ENCODE peak calls at places on chromosomes 3 and 15, in ten cellular contexts. Q, T, A, C, K, Z, M, W, L and X are unnamed samples.

GRCh38 chr3:16439163-16439847 is 74.2 kb downstream of the RFTN1 start:
- DNase-seq in Q (no peak), T (no peak), A (no peak), Z (peak; percentile 58), C (no peak), K (no peak), M (no peak), L (no peak), W (no peak), X (no peak)

GRCh38 chr3:157388976-157389375 is 47.7 kb upstream of the PTX3 start:
- DNase-seq in A (no peak), Q (no peak), C (no peak), K (no peak), M (no peak), T (no peak), W (no peak), L (no peak), Z (peak; percentile 53), X (no peak)

GRCh38 chr3:101876142-101876541 is 26.8 kb downstream of the NFKBIZ start:
- DNase-seq in Q (no peak), T (no peak), C (no peak), Z (no peak), M (no peak), L (no peak), A (no peak), K (no peak), W (no peak), X (no peak)

GRCh38 chr3:124986153-124987143 is 51.9 kb upstream of the MUC13 start:
- DNase-seq in T (no peak), Z (peak; percentile 97), M (peak; percentile 73), Q (no peak), K (no peak), W (no peak), L (peak; percentile 78), A (no peak), C (no peak), X (no peak)

GRCh38 chr3:152400912-152401311 is 132.2 kb downstream of the MBNL1 start:
- DNase-seq in Z (peak; percentile 80), L (no peak), W (no peak), A (no peak), T (no peak), M (no peak), K (no peak), C (no peak), Q (no peak), X (no peak)

GRCh38 chr15:33309602-33310276 is 1.0 kb upstream of the RYR3 start:
- DNase-seq in W (peak; percentile 63), Z (peak; percentile 10), K (no peak), C (no peak), A (no peak), L (peak; percentile 97), M (no peak), T (peak; percentile 70), Q (no peak), X (no peak)

GRCh38 chr3:148879256-148879655 is 14.2 kb downstream of the CPA3 start:
- DNase-seq in K (no peak), L (no peak), C (no peak), T (no peak), Z (no peak), W (no peak), A (no peak), Q (no peak), M (no peak), X (no peak)

GRCh38 chr3:23996058-23996457 is 51.0 kb downstream of the NR1D2 start:
- DNase-seq in M (no peak), Z (peak; percentile 23), K (no peak), Q (no peak), L (no peak), W (no peak), A (no peak), T (no peak), C (no peak), X (no peak)

GRCh38 chr3:99972380-99973104 is 141.8 kb downstream of the FILIP1L start:
- DNase-seq in Q (no peak), L (no peak), K (no peak), M (no peak), W (no peak), A (peak; percentile 59), C (no peak), Z (no peak), T (peak; percentile 81), X (no peak)

GRCh38 chr3:132079150-132079549 is 44.3 kb upstream of the CPNE4 start:
- DNase-seq in T (no peak), K (no peak), L (no peak), C (no peak), Z (peak; percentile 33), A (no peak), Q (no peak), M (no peak), W (peak; percentile 5), X (no peak)

GRCh38 chr3:104763007-104763406 is 603.7 kb upstream of the ALCAM start:
- DNase-seq in Z (peak; percentile 4), T (no peak), L (no peak), M (no peak), K (no peak), W (no peak), Q (no peak), A (no peak), C (no peak), X (no peak)

GRCh38 chr3:130341388-130341787 is 4.1 kb upstream of the COL6A5 start:
- DNase-seq in Z (peak; percentile 1), M (no peak), L (no peak), A (no peak), C (no peak), K (no peak), W (no peak), Q (no peak), T (no peak), X (no peak)

GRCh38 chr15:40871749-40872617 is 2.1 kb downstream of the RHOV start:
- DNase-seq in L (peak; percentile 72), W (no peak), C (no peak), K (no peak), M (peak; percentile 64), T (no peak), Q (no peak), A (no peak), Z (no peak), X (peak; percentile 59)

GRCh38 chr15:40870716-40871115 is 3.3 kb downstream of the RHOV start:
- DNase-seq in K (no peak), Q (no peak), T (no peak), A (no peak), L (no peak), C (no peak), Z (no peak), M (no peak), W (no peak), X (no peak)

GRCh38 chr15:40875996-40876740 is 2.1 kb upstream of the RHOV start:
- DNase-seq in M (no peak), Z (peak; percentile 17), A (no peak), L (no peak), W (no peak), Q (no peak), C (no peak), T (no peak), K (no peak), X (no peak)

GRCh38 chr15:40873625-40874561 is at the start of gene RHOV:
- DNase-seq in A (peak; percentile 66), C (peak; percentile 64), Q (peak; percentile 38), K (peak; percentile 67), Z (peak; percentile 69), W (peak; percentile 85), L (peak; percentile 92), M (peak; percentile 88), T (peak; percentile 71), X (peak; percentile 64)

GRCh38 chr15:40872791-40873526 is 1.1 kb downstream of the RHOV start:
- DNase-seq in T (no peak), K (no peak), W (no peak), L (no peak), C (no peak), Q (no peak), M (no peak), A (no peak), Z (no peak), X (no peak)
- H3K4me3 ChIP-seq in T (no peak overlapping the region), K (no peak overlapping the region), W (no peak overlapping the region), L (no peak overlapping the region), C (no peak overlapping the region), Q (peak overlapping the region; percentile 71), M (no peak overlapping the region), A (peak overlapping the region; percentile 70), Z (peak overlapping the region; percentile 62), X (no peak overlapping the region)

DNA sequence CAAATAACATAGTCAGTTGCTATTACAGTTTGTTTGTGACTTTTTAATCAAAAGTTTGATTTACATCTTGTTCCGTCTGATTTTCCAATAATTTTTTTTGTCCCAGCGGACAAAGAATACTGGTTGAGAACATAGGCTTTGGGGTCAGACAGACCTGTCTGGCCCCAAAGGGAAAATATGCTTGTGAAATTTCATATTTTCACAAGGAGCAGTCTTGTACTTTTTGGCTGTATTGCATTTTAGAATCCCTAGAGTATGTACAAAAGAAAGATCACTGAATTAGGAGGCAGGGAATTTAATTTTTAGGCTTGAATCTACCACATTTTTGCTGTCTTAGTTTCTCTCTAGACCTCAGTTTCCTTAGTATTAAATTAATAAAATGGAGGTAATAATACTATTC is 269.0 kb downstream of the ADAMTSL3 start:
- DNase-seq in L (no peak), A (no peak), Z (no peak), W (no peak), T (no peak), M (no peak), K (no peak), Q (no peak), C (no peak), X (no peak)
- H3K4me1 ChIP-seq in L (no peaks in the 10 kb centered on the region), A (no peaks in the 10 kb centered on the region), Z (no peaks in the 10 kb centered on the region), W (no peaks in the 10 kb centered on the region), T (no peaks in the 10 kb centered on the region), M (no peaks in the 10 kb centered on the region), K (no peaks in the 10 kb centered on the region), Q (peaks cover 4% of the 10 kb centered on the region), C (no peaks in the 10 kb centered on the region), X (no peaks in the 10 kb centered on the region)

DNA sequence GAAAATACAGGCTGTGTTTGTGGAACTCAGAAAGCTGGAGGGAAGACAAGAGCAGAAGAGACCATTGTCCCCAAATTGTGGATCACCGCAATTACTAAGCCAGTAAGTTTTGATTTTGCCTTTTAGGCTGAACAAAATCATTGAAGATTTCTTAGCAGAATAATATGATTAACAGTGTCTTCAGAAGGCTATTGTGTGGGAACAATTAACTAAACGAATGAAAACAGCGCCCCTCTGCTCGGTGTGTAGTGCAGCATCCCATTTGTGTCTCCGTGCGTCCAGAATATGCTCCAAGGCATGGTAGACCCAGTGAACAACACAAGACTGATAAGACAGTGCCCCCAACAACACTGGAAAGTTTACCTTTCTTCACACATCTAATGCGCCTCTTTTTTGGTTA is 71.2 kb downstream of the CRTC3 start:
- DNase-seq in C (no peak), T (no peak), M (no peak), K (no peak), L (no peak), Q (no peak), W (no peak), A (no peak), Z (no peak), X (no peak)
- H3K27ac ChIP-seq in C (no peak overlapping the region), T (no peak overlapping the region), M (no peak overlapping the region), K (peak overlapping the region; percentile 73), L (no peak overlapping the region), Q (no peak overlapping the region), W (no peak overlapping the region), A (no peak overlapping the region), Z (no peak overlapping the region), X (no peak overlapping the region)

DNA sequence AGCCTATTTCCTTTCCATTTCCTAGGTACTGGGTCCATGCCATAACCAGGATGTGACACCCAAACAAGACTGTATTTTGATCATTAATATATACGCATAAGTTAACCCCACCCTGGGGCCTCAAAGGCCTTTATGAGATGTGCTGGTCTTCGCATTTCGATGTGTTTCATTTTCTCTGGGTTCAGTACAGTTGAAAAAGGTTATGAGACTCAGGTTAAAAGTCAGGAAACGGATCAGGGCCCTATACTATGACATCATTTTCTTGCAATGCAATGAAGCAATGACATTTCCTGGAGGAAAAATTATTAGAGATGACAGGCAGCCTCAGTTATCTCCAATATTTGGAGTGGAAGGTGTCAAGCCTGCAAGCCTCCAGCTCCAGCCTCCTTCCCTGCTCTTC is 31.7 kb downstream of the TMEM212 start:
- DNase-seq in K (no peak), Q (no peak), M (no peak), Z (peak; percentile 39), T (no peak), L (no peak), W (no peak), C (no peak), A (no peak), X (no peak)
- H3K4me3 ChIP-seq in K (no peak overlapping the region), Q (no peak overlapping the region), M (no peak overlapping the region), Z (peak overlapping the region; percentile 42), T (no peak overlapping the region), L (no peak overlapping the region), W (no peak overlapping the region), C (no peak overlapping the region), A (no peak overlapping the region), X (no peak overlapping the region)